ENCODE peak calls at places on chromosome 5, in four cellular contexts. O, N, X and H are unnamed samples.

GRCh38 chr5:219492-219891 is 1.4 kb downstream of the SDHA start:
- DNase-seq in O (no peak), N (no peak), X (peak), H (no peak)

GRCh38 chr5:143024227-143024920 is 254.2 kb downstream of the ARHGAP26 start:
- DNase-seq in O (no peak), N (no peak), X (no peak), H (no peak)

GRCh38 chr5:148915224-148915803 is 88.9 kb downstream of the ADRB2 start:
- DNase-seq in O (no peak), N (no peak), X (no peak), H (no peak)

GRCh38 chr5:147248584-147248983 is 13.8 kb downstream of the STK32A start:
- DNase-seq in O (no peak), N (no peak), X (no peak), H (no peak)

GRCh38 chr5:1380011-1380817 is 35.3 kb upstream of the CLPTM1L start:
- DNase-seq in O (no peak), N (peak), X (peak), H (no peak)

GRCh38 chr5:103505581-103506305 is 56.8 kb downstream of the NUDT12 start:
- DNase-seq in O (no peak), N (no peak), X (no peak), H (peak)

GRCh38 chr5:39411051-39411450 is 13.7 kb downstream of the DAB2 start:
- DNase-seq in O (no peak), N (no peak), X (no peak), H (no peak)

GRCh38 chr5:79840085-79840990 is 150.7 kb downstream of the CMYA5 start:
- DNase-seq in O (no peak), N (no peak), X (no peak), H (no peak)

GRCh38 chr5:7910738-7911428 is 41.9 kb downstream of the MTRR start:
- DNase-seq in O (no peak), N (no peak), X (no peak), H (no peak)

DNA sequence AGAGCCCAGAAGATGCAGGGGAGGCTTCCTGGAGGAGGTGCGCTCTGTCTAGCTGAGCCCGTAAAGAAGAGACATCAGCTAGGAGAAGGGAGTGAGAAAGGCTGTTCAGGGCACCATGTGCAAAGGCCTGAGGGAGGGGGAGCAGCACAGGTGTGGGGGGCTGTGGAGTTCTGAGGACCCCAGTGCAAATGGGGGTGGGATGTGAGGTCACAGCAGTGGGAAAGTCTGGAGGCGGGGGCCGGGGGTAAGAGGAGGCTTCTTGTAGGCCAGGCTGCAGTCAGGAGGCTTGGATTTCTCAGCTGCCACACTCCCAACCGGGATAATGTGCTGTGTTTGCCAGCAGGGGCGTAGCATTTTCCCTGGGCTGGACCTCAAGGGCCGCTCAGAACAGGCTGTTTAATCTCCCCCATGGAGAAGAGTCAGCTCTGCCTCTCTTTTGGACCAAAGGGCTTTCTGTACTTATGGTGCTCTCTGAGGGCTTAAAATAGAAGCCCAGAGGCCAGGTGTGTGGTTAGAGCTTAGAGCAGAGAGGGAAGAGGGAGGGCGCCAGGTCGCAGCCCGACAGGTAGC is 5.7 kb downstream of the NEURL1B start:
- DNase-seq in O (peak), N (no peak), X (no peak), H (no peak)
- H3K27ac ChIP-seq in O (no peak), N (no peak), X (no peak), H (peak)

GRCh38 chr5:151483647-151484046 is 36.2 kb downstream of the SLC36A1 start:
- DNase-seq in O (no peak), N (peak), X (no peak), H (no peak)

GRCh38 chr5:151477106-151477505 is 29.7 kb downstream of the SLC36A1 start:
- DNase-seq in O (no peak), N (no peak), X (no peak), H (no peak)

GRCh38 chr5:151483176-151483575 is 35.8 kb downstream of the SLC36A1 start:
- DNase-seq in O (no peak), N (no peak), X (no peak), H (no peak)

GRCh38 chr5:151480859-151481258 is 33.5 kb downstream of the SLC36A1 start:
- DNase-seq in O (no peak), N (no peak), X (no peak), H (no peak)

DNA sequence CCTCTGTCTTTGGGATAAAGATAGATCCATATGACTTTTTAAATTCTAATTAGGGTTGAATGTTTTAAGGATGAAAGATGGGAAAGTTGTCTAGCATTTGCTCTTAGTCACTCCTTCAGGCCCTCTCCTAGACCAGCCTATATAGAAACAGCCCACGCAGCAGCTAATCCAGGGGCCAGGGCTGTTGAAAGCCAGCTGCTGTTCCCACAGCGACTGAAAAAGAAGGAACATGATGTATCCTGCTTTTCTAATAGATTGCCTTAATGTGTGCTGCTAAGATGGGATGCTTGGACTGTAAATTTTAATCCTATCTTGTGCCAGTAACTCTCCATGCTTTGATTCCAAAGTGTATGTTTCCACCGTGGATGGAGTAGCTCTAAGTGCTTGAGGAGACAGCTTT is 33.0 kb downstream of the SLC36A1 start:
- DNase-seq in O (no peak), N (no peak), X (no peak), H (no peak)
- H3K27ac ChIP-seq in O (no peak), N (peak), X (no peak), H (no peak)

DNA sequence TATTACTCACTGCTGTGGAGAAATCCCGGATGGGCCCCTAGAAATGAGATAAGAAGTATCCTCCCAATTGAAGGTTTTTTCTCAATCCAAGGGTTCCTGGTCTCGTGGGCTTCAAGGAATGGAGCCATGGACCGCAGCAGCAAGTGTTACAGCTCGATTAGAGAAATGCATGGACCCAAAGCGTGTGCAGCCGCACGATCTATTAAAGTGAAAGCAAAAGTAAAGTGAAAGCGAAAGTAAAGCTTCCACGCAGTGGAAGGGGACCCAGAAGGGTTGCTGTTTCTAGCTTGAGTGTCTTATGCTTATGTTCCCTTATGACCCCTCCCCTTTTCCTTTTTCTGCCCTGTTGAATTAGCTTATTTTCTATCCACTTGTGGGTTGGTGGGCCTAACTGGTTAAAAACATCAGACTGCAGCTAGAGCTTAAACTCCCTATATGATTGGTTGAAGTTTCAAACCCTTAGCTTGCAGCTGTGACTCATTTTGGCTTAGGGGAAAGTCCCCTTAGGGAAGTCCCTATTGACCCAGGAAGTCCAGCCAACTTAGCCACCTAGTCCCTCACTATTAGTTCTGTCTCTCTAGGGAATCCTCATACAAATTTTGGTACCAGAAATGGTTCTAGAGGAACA is 1111.8 kb downstream of the TAF11L14 start:
- DNase-seq in O (peak), N (no peak), X (peak), H (no peak)
- H3K27ac ChIP-seq in O (peak), N (peak), X (peak), H (no peak)

DNA sequence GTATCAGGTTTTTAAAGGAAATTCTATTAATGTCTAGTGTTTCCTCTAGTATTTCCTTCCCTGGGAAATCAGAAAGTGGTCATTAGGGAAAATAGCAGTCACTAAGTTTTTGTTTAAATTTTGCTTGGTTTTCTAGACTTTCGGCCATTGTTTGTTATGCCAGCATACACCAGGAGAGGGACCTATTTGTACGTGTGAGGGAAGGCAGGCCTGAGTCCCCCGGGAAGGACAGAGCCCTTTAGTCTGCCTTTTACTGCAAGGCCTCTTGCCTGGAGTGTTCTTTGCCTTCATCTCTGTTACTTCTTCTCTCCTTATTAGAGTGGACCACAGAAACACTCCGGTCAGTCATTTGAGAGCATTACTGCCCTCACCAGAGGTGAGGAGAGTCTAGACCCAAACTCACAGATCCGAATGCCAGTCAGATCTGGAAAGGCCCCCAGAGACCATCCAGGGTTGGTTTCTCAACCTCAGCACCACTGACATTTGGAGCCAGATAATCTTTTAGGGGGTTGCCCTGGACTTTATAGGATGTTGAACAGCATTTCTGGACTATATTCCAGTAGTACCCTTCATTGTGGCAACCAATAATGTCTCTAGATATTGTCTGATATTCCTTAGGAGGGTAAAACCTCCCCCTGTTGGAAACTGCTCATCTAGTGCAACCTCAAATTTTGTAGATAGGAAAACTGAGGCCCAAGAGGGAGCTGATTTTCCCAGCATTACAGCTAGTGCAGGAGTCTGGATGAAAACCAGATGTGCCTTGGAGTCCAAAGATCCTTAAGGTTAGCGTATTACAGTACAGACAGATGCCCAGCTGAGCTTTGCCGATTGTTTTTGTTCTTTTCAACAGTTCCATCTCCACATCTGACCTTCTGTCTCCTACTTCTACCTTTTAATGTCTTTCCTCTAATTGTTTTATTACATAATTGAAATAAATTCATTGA is 93.0 kb upstream of the NIPAL4 start:
- DNase-seq in O (peak), N (no peak), X (no peak), H (no peak)
- H3K27ac ChIP-seq in O (peak), N (no peak), X (no peak), H (no peak)

GRCh38 chr5:113245427-113246052 is 189.2 kb downstream of the TSSK1B start:
- DNase-seq in O (no peak), N (no peak), X (no peak), H (no peak)

GRCh38 chr5:113243349-113243664 is 191.5 kb downstream of the TSSK1B start:
- DNase-seq in O (no peak), N (no peak), X (no peak), H (no peak)

GRCh38 chr5:113249216-113249615 is 185.6 kb downstream of the TSSK1B start:
- DNase-seq in O (no peak), N (no peak), X (no peak), H (no peak)

GRCh38 chr5:113244966-113245365 is 189.8 kb downstream of the TSSK1B start:
- DNase-seq in O (no peak), N (no peak), X (no peak), H (no peak)

DNA sequence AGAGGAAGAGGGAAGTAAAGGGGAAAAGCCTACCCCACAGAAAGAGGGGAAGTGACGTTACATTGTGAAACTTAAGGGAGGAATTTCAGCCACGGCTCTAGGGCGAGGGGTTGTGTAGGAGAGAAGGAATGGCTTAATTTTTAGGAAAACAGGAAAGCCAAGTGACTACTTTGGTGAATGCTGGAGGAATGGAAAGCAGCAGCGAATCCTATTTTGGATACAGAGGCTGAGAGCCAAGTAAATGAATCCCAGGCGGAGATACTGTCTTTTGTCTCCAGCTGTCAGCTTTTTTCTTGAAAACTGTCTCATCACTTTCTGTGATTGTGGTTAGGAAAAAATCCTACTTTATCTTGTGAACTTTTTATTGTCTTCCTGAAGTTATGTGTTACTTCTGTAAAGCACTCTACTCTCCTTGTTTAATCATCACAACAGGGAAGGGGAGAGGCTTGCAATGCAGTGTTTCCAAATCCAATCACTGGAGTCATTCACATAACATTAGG is 188.4 kb downstream of the TSSK1B start:
- DNase-seq in O (no peak), N (no peak), X (no peak), H (no peak)
- H3K27ac ChIP-seq in O (no peak), N (peak), X (no peak), H (peak)

GRCh38 chr5:181051841-181052525 is 11.9 kb downstream of the BTNL9 start:
- DNase-seq in O (no peak), N (no peak), X (no peak), H (no peak)
- H3K27ac ChIP-seq in O (no peak), N (no peak), X (no peak), H (no peak)